ENCODE peak calls at places on chromosomes 11 and 22, in four cellular contexts. F is GM12891, M is stomach, R is suprapubic skin. P is an unnamed sample.

GRCh38 chr11:61447601-61448551 is 18.0 kb downstream of the SDHAF2 start:
- DNase-seq in F (no peak), M (no peak), R (no peak), P (no peak)

GRCh38 chr11:30984442-30984816 is 385.1 kb downstream of the DCDC1 start:
- DNase-seq in F (no peak), M (no peak), R (no peak), P (no peak)

GRCh38 chr22:42811510-42811909 is 45.6 kb downstream of the ARFGAP3 start:
- DNase-seq in F (no peak), M (no peak), R (no peak), P (no peak)

GRCh38 chr11:47212938-47213337 is 1.8 kb upstream of the DDB2 start:
- DNase-seq in F (no peak), M (peak), R (no peak), P (no peak)

GRCh38 chr11:27886765-27887328 is 186.6 kb upstream of the BDNF start:
- DNase-seq in F (no peak), M (no peak), R (no peak), P (no peak)

GRCh38 chr11:9574806-9575530 is 1.5 kb downstream of the WEE1 start:
- DNase-seq in F (no peak), M (peak), R (peak), P (no peak)

GRCh38 chr22:43439368-43440102 is 27.7 kb downstream of the MPPED1 start:
- DNase-seq in F (no peak), M (no peak), R (no peak), P (no peak)

GRCh38 chr11:7604331-7604973 is 68.8 kb downstream of the CYB5R2 start:
- DNase-seq in F (no peak), M (no peak), R (no peak), P (no peak)

GRCh38 chr11:132604446-132604845 is 927.9 kb downstream of the OPCML start:
- DNase-seq in F (no peak), M (no peak), R (no peak), P (no peak)

GRCh38 chr11:47961383-47961782 is 19.0 kb upstream of the PTPRJ start:
- DNase-seq in F (no peak), M (no peak), R (no peak), P (no peak)

GRCh38 chr11:72641900-72642814 is 32.1 kb downstream of the PDE2A start:
- DNase-seq in F (peak), M (peak), R (peak), P (no peak)

GRCh38 chr11:24932110-24933000 is 435.5 kb downstream of the LUZP2 start:
- DNase-seq in F (no peak), M (no peak), R (no peak), P (no peak)

GRCh38 chr11:95134491-95134890 is 44.8 kb downstream of the ENDOD1 start:
- DNase-seq in F (no peak), M (no peak), R (no peak), P (no peak)

GRCh38 chr22:28582806-28583205 is 96.8 kb downstream of the TTC28 start:
- DNase-seq in F (no peak), M (no peak), R (no peak), P (no peak)

GRCh38 chr11:10807629-10808552 is 835 bp downstream of the EIF4G2 start:
- DNase-seq in F (no peak), M (peak), R (peak), P (peak)

GRCh38 chr11:95534809-95535208 is 254.8 kb downstream of the FAM76B start:
- DNase-seq in F (no peak), M (no peak), R (no peak), P (no peak)

GRCh38 chr22:24471570-24471969 is 23.6 kb upstream of the UPB1 start:
- DNase-seq in F (no peak), M (no peak), R (no peak), P (no peak)

GRCh38 chr11:86145439-86146156 is 76.7 kb upstream of the PICALM start:
- DNase-seq in F (no peak), M (no peak), R (no peak), P (no peak)

GRCh38 chr11:130204703-130205095 is 45.1 kb downstream of the ST14 start:
- DNase-seq in F (no peak), M (no peak), R (peak), P (no peak)

GRCh38 chr22:29539105-29539504 is 14.5 kb downstream of the THOC5 start:
- DNase-seq in F (no peak), M (no peak), R (no peak), P (no peak)

GRCh38 chr11:44993971-44994705 is 43.5 kb upstream of the TP53I11 start:
- DNase-seq in F (no peak), M (no peak), R (peak), P (peak)

GRCh38 chr11:100467821-100468508 is 219.1 kb upstream of the ARHGAP42 start:
- DNase-seq in F (no peak), M (no peak), R (no peak), P (no peak)

GRCh38 chr22:42959472-42960145 is 55.3 kb downstream of the PACSIN2 start:
- DNase-seq in F (no peak), M (peak), R (peak), P (no peak)

GRCh38 chr11:68373189-68373809 is 60.9 kb downstream of the LRP5 start:
- DNase-seq in F (no peak), M (no peak), R (no peak), P (no peak)

GRCh38 chr11:68659158-68659921 is 25.0 kb upstream of the GAL start:
- DNase-seq in F (no peak), M (no peak), R (no peak), P (no peak)

GRCh38 chr11:70158201-70158600 is 44.9 kb upstream of the FADD start:
- DNase-seq in F (no peak), M (no peak), R (no peak), P (no peak)

GRCh38 chr22:19142394-19142793 is 2.1 kb downstream of the ESS2 start:
- DNase-seq in F (no peak), M (no peak), R (no peak), P (no peak)

GRCh38 chr11:30228323-30228884 is 2.4 kb upstream of the FSHB start:
- DNase-seq in F (no peak), M (no peak), R (no peak), P (no peak)

GRCh38 chr22:32861330-32861729 is 59.8 kb downstream of the TIMP3 start:
- DNase-seq in F (no peak), M (no peak), R (no peak), P (no peak)

GRCh38 chr11:89442801-89443200 is 48.4 kb downstream of the NOX4 start:
- DNase-seq in F (no peak), M (no peak), R (no peak), P (no peak)

GRCh38 chr11:60750911-60751310 is 5.8 kb upstream of the MS4A15 start:
- DNase-seq in F (no peak), M (no peak), R (no peak), P (no peak)

GRCh38 chr11:13929551-13929950 is 33.0 kb upstream of the SPON1 start:
- DNase-seq in F (no peak), M (no peak), R (no peak), P (peak)

GRCh38 chr11:127816959-127817358 is 770.4 kb downstream of the ETS1 start:
- DNase-seq in F (no peak), M (no peak), R (no peak), P (no peak)

GRCh38 chr22:29245626-29246385 is 22.0 kb downstream of the RHBDD3 start:
- DNase-seq in F (peak), M (peak), R (no peak), P (peak)

GRCh38 chr11:62337682-62338181 is 484 bp downstream of the ASRGL1 start:
- DNase-seq in F (no peak), M (peak), R (peak), P (no peak)

GRCh38 chr11:17528181-17528691 is 16.0 kb downstream of the USH1C start:
- DNase-seq in F (peak), M (peak), R (no peak), P (no peak)

GRCh38 chr11:15107730-15108515 is 6.8 kb upstream of the INSC start:
- DNase-seq in F (no peak), M (no peak), R (no peak), P (no peak)

DNA sequence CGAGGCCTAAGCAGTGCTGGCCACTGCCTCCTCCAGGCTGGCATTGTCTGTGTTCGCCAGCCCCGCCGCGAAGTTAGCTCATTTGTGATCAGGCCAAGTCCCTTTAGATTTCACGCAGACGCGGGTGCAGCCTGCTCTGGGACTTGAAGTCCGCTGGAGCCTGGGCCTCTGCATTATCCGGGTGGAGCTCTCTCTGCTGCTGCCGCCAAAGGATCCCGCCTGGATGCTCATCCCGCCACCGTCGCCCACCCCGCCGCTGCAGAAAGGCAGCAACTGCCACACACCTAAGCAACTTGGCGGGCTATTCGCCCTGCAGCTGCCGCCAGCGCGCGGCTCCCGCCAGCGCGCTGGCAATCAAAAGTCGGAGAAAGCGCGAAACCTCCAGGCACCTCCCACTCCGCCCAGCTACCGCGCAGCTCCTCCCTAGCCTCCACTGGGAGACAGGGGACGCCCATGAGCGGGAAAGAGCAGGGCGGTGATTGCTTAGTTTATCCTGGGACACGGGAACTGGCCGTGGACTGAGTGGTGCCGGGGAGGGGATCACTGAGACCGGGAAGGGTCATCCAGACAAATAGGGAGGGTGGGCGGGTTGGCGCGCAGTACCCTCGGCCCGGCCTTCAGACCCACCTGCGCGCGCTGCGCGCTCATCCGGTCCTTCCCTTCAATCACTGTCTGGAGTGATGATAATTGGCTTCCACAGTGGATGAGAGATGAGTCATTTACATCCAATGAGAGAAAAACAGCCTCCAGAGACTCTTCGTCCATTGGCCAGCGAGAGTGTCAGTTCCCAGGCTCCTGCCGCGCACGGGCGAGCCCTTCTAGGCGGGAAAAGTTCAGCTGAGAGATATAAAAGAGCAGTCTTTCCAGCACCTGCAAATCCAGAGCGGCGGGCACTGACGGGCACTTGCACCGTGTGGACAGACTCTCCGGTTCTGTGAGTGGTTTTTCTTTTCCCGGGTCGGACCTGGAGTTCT is at the start of gene FAM111B:
- DNase-seq in F (peak), M (peak), R (peak), P (no peak)
- TF ChIP-seq POLR2A in F (peak), M (no peak), R (no peak), P (no peak)

DNA sequence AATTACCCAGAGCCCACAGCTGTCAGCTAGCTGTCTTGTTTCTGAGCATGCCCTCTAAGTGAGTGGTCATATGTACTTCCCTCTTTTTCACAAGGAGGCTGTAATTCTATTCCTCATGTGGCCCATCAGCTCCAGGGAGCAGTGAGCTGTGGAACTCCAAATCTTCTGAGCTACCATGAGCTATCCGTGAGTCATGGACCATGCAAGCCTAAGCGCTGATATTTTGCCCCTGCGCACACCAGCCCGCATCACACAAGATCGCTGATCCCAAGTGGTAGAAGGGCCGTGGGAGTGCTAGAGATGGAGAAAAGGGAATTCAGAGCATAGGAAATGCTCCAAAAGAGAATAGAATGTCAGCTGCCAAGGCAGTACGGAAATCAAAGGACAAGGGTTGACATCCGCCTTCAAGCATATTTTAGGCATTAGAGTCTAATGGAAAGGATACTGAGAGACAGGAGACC is 5.5 kb downstream of the FJX1 start:
- DNase-seq in F (no peak), M (no peak), R (no peak), P (no peak)
- TF ChIP-seq POLR2AphosphoS5 in F (no peak), M (no peak), R (no peak), P (no peak)

GRCh38 chr22:37739611-37740049 is 42.8 kb downstream of the TRIOBP start:
- DNase-seq in F (no peak), M (no peak), R (no peak), P (no peak)
- TF ChIP-seq POLR2A in F (no peak), M (no peak), R (no peak), P (no peak)

DNA sequence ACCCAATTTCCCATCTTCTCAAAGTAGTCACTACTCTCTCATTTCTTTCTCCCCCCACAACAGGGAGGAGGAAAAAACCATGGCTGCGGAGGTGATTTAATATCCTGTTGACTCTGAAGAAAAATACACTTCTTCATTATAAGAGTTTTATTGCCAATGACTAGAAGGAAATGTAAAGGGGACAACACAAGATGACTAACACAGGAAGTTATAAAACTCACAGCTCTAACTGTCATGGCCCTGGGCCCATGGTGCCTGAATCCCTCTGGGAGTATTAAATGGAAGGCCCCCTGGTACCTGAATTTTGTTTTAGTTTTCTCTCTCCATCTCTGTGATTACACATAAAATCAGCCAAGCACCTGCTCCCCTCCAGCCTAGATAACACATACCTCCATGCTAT is 352.8 kb upstream of the FAT3 start:
- DNase-seq in F (no peak), M (no peak), R (no peak), P (no peak)
- TF ChIP-seq POLR2AphosphoS5 in F (no peak), M (no peak), R (no peak), P (no peak)